ENCODE peak calls at places on chromosome 19, in nine cellular contexts. One of them, this sample, is unnamed.

GRCh38 chr19:50660083-50660366 is 10.8 kb downstream of the C19orf81 start:
- DNase-seq in fibroblast of lung: no peak
- DNase-seq in cardiac fibroblast: no peak
- DNase-seq in foreskin fibroblast: no peak
- DNase-seq in neural crest cell: no peak
- DNase-seq in WTC11: no peak
- DNase-seq in HFF-Myc: no peak
- DNase-seq in HepG2: no peak
- DNase-seq in thoracic aorta: no peak
- DNase-seq in this sample: no peak

GRCh38 chr19:29672933-29673336 is 7.7 kb downstream of the PLEKHF1 start:
- DNase-seq in fibroblast of lung: no peak
- DNase-seq in cardiac fibroblast: no peak
- DNase-seq in foreskin fibroblast: no peak
- DNase-seq in neural crest cell: no peak
- DNase-seq in WTC11: no peak
- DNase-seq in HFF-Myc: no peak
- DNase-seq in HepG2: no peak
- DNase-seq in thoracic aorta: no peak
- DNase-seq in this sample: no peak

GRCh38 chr19:2191456-2191931 is 27.8 kb downstream of the DOT1L start:
- DNase-seq in fibroblast of lung: no peak
- DNase-seq in cardiac fibroblast: no peak
- DNase-seq in foreskin fibroblast: no peak
- DNase-seq in neural crest cell: no peak
- DNase-seq in WTC11: no peak
- DNase-seq in HFF-Myc: no peak
- DNase-seq in HepG2: no peak
- DNase-seq in thoracic aorta: no peak
- DNase-seq in this sample: no peak

GRCh38 chr19:56189785-56190184 is 7.8 kb downstream of the ZSCAN5B start:
- DNase-seq in fibroblast of lung: no peak
- DNase-seq in cardiac fibroblast: no peak
- DNase-seq in foreskin fibroblast: no peak
- DNase-seq in neural crest cell: no peak
- DNase-seq in WTC11: no peak
- DNase-seq in HFF-Myc: no peak
- DNase-seq in HepG2: no peak
- DNase-seq in thoracic aorta: no peak
- DNase-seq in this sample: no peak

GRCh38 chr19:11479470-11480080 is 1.3 kb downstream of the ELAVL3 start:
- DNase-seq in fibroblast of lung: peak; percentile 15
- DNase-seq in cardiac fibroblast: peak; percentile 22
- DNase-seq in foreskin fibroblast: peak; percentile 48
- DNase-seq in neural crest cell: peak; percentile 76
- DNase-seq in WTC11: peak; percentile 93
- DNase-seq in HFF-Myc: no peak
- DNase-seq in HepG2: peak; percentile 41
- DNase-seq in thoracic aorta: no peak
- DNase-seq in this sample: peak; percentile 99

GRCh38 chr19:19944583-19944880 is 43.8 kb downstream of the ZNF93 start:
- DNase-seq in fibroblast of lung: no peak
- DNase-seq in cardiac fibroblast: no peak
- DNase-seq in foreskin fibroblast: no peak
- DNase-seq in neural crest cell: no peak
- DNase-seq in WTC11: no peak
- DNase-seq in HFF-Myc: no peak
- DNase-seq in HepG2: no peak
- DNase-seq in thoracic aorta: no peak
- DNase-seq in this sample: no peak

GRCh38 chr19:21841784-21842097 is 5.8 kb upstream of the ZNF43 start:
- DNase-seq in fibroblast of lung: no peak
- DNase-seq in cardiac fibroblast: no peak
- DNase-seq in foreskin fibroblast: no peak
- DNase-seq in neural crest cell: no peak
- DNase-seq in WTC11: no peak
- DNase-seq in HFF-Myc: no peak
- DNase-seq in HepG2: no peak
- DNase-seq in thoracic aorta: no peak
- DNase-seq in this sample: no peak

GRCh38 chr19:6588508-6589345 is 2.2 kb downstream of the CD70 start:
- DNase-seq in fibroblast of lung: no peak
- DNase-seq in cardiac fibroblast: no peak
- DNase-seq in foreskin fibroblast: no peak
- DNase-seq in neural crest cell: no peak
- DNase-seq in WTC11: no peak
- DNase-seq in HFF-Myc: no peak
- DNase-seq in HepG2: no peak
- DNase-seq in thoracic aorta: no peak
- DNase-seq in this sample: no peak

GRCh38 chr19:47714339-47714738 is 1.1 kb downstream of the EHD2 start:
- DNase-seq in fibroblast of lung: no peak
- DNase-seq in cardiac fibroblast: no peak
- DNase-seq in foreskin fibroblast: no peak
- DNase-seq in neural crest cell: no peak
- DNase-seq in WTC11: no peak
- DNase-seq in HFF-Myc: no peak
- DNase-seq in HepG2: no peak
- DNase-seq in thoracic aorta: no peak
- DNase-seq in this sample: no peak

GRCh38 chr19:16514383-16515019 is 18.3 kb downstream of the C19orf44 start:
- DNase-seq in fibroblast of lung: no peak
- DNase-seq in cardiac fibroblast: no peak
- DNase-seq in foreskin fibroblast: no peak
- DNase-seq in neural crest cell: no peak
- DNase-seq in WTC11: peak; percentile 36
- DNase-seq in HFF-Myc: no peak
- DNase-seq in HepG2: no peak
- DNase-seq in thoracic aorta: no peak
- DNase-seq in this sample: no peak
- TF ChIP-seq CTCF in fibroblast of lung: no peak
- TF ChIP-seq CTCF in cardiac fibroblast: no peak
- TF ChIP-seq CTCF in foreskin fibroblast: no peak
- TF ChIP-seq CTCF in neural crest cell: no peak
- TF ChIP-seq CTCF in WTC11: no peak
- TF ChIP-seq CTCF in HFF-Myc: no peak
- TF ChIP-seq CTCF in HepG2: peak; percentile 8
- TF ChIP-seq CTCF in thoracic aorta: no peak
- TF ChIP-seq CTCF in this sample: no peak

GRCh38 chr19:547117-547516 is 3.3 kb downstream of the GZMM start:
- DNase-seq in fibroblast of lung: no peak
- DNase-seq in cardiac fibroblast: no peak
- DNase-seq in foreskin fibroblast: no peak
- DNase-seq in neural crest cell: no peak
- DNase-seq in WTC11: no peak
- DNase-seq in HFF-Myc: no peak
- DNase-seq in HepG2: no peak
- DNase-seq in thoracic aorta: no peak
- DNase-seq in this sample: no peak

GRCh38 chr19:554817-555216 is 11.0 kb downstream of the GZMM start:
- DNase-seq in fibroblast of lung: no peak
- DNase-seq in cardiac fibroblast: no peak
- DNase-seq in foreskin fibroblast: no peak
- DNase-seq in neural crest cell: no peak
- DNase-seq in WTC11: no peak
- DNase-seq in HFF-Myc: no peak
- DNase-seq in HepG2: no peak
- DNase-seq in thoracic aorta: no peak
- DNase-seq in this sample: no peak

GRCh38 chr19:543912-544608 is at the start of gene GZMM:
- DNase-seq in fibroblast of lung: no peak
- DNase-seq in cardiac fibroblast: no peak
- DNase-seq in foreskin fibroblast: no peak
- DNase-seq in neural crest cell: no peak
- DNase-seq in WTC11: no peak
- DNase-seq in HFF-Myc: no peak
- DNase-seq in HepG2: no peak
- DNase-seq in thoracic aorta: no peak
- DNase-seq in this sample: no peak

GRCh38 chr19:547836-548720 is 4.2 kb downstream of the GZMM start:
- DNase-seq in fibroblast of lung: no peak
- DNase-seq in cardiac fibroblast: no peak
- DNase-seq in foreskin fibroblast: no peak
- DNase-seq in neural crest cell: no peak
- DNase-seq in WTC11: no peak
- DNase-seq in HFF-Myc: no peak
- DNase-seq in HepG2: no peak
- DNase-seq in thoracic aorta: no peak
- DNase-seq in this sample: no peak

GRCh38 chr19:548841-549830 is 5.3 kb downstream of the GZMM start:
- DNase-seq in fibroblast of lung: no peak
- DNase-seq in cardiac fibroblast: no peak
- DNase-seq in foreskin fibroblast: no peak
- DNase-seq in neural crest cell: no peak
- DNase-seq in WTC11: no peak
- DNase-seq in HFF-Myc: no peak
- DNase-seq in HepG2: no peak
- DNase-seq in thoracic aorta: no peak
- DNase-seq in this sample: no peak
- TF ChIP-seq CTCF in fibroblast of lung: no peak
- TF ChIP-seq CTCF in cardiac fibroblast: no peak
- TF ChIP-seq CTCF in foreskin fibroblast: no peak
- TF ChIP-seq CTCF in neural crest cell: no peak
- TF ChIP-seq CTCF in WTC11: no peak
- TF ChIP-seq CTCF in HFF-Myc: no peak
- TF ChIP-seq CTCF in HepG2: peak; percentile 61
- TF ChIP-seq CTCF in thoracic aorta: no peak
- TF ChIP-seq CTCF in this sample: no peak

DNA sequence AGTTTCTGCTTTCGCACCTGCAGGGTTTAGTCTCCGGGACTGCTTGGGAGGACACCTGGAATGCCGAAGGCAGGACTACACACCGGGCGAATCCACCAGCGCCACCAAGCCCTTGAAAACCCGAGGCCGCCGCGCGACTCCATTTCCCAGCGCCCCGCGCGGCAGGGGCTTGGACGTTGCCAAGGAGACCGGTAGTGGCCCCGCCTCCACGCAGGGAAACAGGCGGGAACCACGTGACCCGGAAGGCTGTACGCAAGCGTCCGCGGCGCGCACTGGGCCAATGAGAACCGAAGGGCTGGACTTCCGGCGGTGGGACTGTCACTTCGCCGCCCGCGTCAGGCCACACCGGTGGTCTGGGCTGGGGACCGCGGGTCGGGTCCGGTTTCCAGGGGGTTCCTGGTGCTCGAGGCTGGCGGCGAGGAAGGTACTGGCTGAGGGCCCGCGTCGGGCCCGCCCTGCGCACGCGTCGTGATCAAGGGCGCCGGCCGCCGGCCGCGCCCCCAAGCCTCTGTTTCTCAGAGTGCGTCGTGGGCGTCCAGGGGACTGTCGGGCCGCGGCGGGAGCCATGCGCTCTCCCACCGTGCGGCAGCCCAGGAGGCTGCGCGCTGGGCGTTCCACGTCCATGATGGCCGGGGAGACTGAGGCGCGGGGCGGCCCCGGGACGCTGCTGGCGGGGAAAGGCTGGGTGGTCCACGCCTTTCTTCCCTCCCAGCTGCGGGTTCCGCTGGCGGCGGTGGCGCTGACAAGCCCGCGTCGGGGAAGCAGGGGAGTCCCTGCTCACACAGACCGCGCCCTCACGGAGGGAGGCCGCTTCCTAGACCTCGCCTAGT is at the start of gene ZNF324:
- DNase-seq in fibroblast of lung: peak; percentile 93
- DNase-seq in cardiac fibroblast: peak; percentile 96
- DNase-seq in foreskin fibroblast: peak; percentile 99
- DNase-seq in neural crest cell: peak; percentile 96
- DNase-seq in WTC11: peak; percentile 99
- DNase-seq in HFF-Myc: peak; percentile 84
- DNase-seq in HepG2: peak; percentile 94
- DNase-seq in thoracic aorta: peak; percentile 94
- DNase-seq in this sample: peak; percentile 99
- TF ChIP-seq CTCF in fibroblast of lung: no peak
- TF ChIP-seq CTCF in cardiac fibroblast: no peak
- TF ChIP-seq CTCF in foreskin fibroblast: no peak
- TF ChIP-seq CTCF in neural crest cell: no peak
- TF ChIP-seq CTCF in WTC11: no peak
- TF ChIP-seq CTCF in HFF-Myc: no peak
- TF ChIP-seq CTCF in HepG2: peak; percentile 62
- TF ChIP-seq CTCF in thoracic aorta: no peak
- TF ChIP-seq CTCF in this sample: no peak

GRCh38 chr19:16024266-16025107 is 51.8 kb upstream of the TPM4 start:
- DNase-seq in fibroblast of lung: no peak
- DNase-seq in cardiac fibroblast: no peak
- DNase-seq in foreskin fibroblast: no peak
- DNase-seq in neural crest cell: no peak
- DNase-seq in WTC11: no peak
- DNase-seq in HFF-Myc: no peak
- DNase-seq in HepG2: no peak
- DNase-seq in thoracic aorta: no peak
- DNase-seq in this sample: no peak

GRCh38 chr19:16026131-16026530 is 50.2 kb upstream of the TPM4 start:
- DNase-seq in fibroblast of lung: no peak
- DNase-seq in cardiac fibroblast: no peak
- DNase-seq in foreskin fibroblast: no peak
- DNase-seq in neural crest cell: no peak
- DNase-seq in WTC11: no peak
- DNase-seq in HFF-Myc: no peak
- DNase-seq in HepG2: no peak
- DNase-seq in thoracic aorta: no peak
- DNase-seq in this sample: no peak

GRCh38 chr19:16026756-16027155 is 49.5 kb upstream of the TPM4 start:
- DNase-seq in fibroblast of lung: no peak
- DNase-seq in cardiac fibroblast: no peak
- DNase-seq in foreskin fibroblast: no peak
- DNase-seq in neural crest cell: no peak
- DNase-seq in WTC11: no peak
- DNase-seq in HFF-Myc: no peak
- DNase-seq in HepG2: no peak
- DNase-seq in thoracic aorta: no peak
- DNase-seq in this sample: no peak

GRCh38 chr19:16023558-16023915 is 52.8 kb upstream of the TPM4 start:
- DNase-seq in fibroblast of lung: no peak
- DNase-seq in cardiac fibroblast: no peak
- DNase-seq in foreskin fibroblast: no peak
- DNase-seq in neural crest cell: no peak
- DNase-seq in WTC11: no peak
- DNase-seq in HFF-Myc: no peak
- DNase-seq in HepG2: no peak
- DNase-seq in thoracic aorta: no peak
- DNase-seq in this sample: no peak

GRCh38 chr19:16025108-16026101 is 50.9 kb upstream of the TPM4 start:
- DNase-seq in fibroblast of lung: peak; percentile 36
- DNase-seq in cardiac fibroblast: peak; percentile 67
- DNase-seq in foreskin fibroblast: peak; percentile 92
- DNase-seq in neural crest cell: no peak
- DNase-seq in WTC11: peak; percentile 67
- DNase-seq in HFF-Myc: peak; percentile 31
- DNase-seq in HepG2: peak; percentile 61
- DNase-seq in thoracic aorta: no peak
- DNase-seq in this sample: no peak
- TF ChIP-seq CTCF in fibroblast of lung: peak; percentile 58
- TF ChIP-seq CTCF in cardiac fibroblast: peak; percentile 81
- TF ChIP-seq CTCF in foreskin fibroblast: peak; percentile 64
- TF ChIP-seq CTCF in neural crest cell: peak; percentile 37
- TF ChIP-seq CTCF in WTC11: peak; percentile 19
- TF ChIP-seq CTCF in HFF-Myc: peak; percentile 54
- TF ChIP-seq CTCF in HepG2: peak; percentile 81
- TF ChIP-seq CTCF in thoracic aorta: peak; percentile 53
- TF ChIP-seq CTCF in this sample: no peak